ENCODE peak calls at places on chromosomes 6 and 20, in five cellular contexts. One of them, this sample, is unnamed.

GRCh38 chr20:61980647-61981583 is 84.8 kb downstream of the TAF4 start:
- DNase-seq in HepG2: peak
- DNase-seq in GM12878: no peak
- DNase-seq in K562: peak
- DNase-seq in H1: no peak
- DNase-seq in this sample: peak

GRCh38 chr6:152980656-152981055 is 2.2 kb downstream of the FBXO5 start:
- DNase-seq in GM12878: no peak
- DNase-seq in K562: no peak
- DNase-seq in H1: no peak
- DNase-seq in HepG2: no peak
- DNase-seq in this sample: no peak

GRCh38 chr20:61260905-61261304 is 8.8 kb downstream of the CDH4 start:
- DNase-seq in H1: no peak
- DNase-seq in K562: peak
- DNase-seq in HepG2: no peak
- DNase-seq in GM12878: no peak
- DNase-seq in this sample: no peak

GRCh38 chr20:53061709-53062108 is 89.6 kb downstream of the TSHZ2 start:
- DNase-seq in H1: no peak
- DNase-seq in GM12878: no peak
- DNase-seq in K562: no peak
- DNase-seq in HepG2: no peak
- DNase-seq in this sample: no peak

GRCh38 chr6:29011276-29011734 is 6.2 kb upstream of the ZNF311 start:
- DNase-seq in H1: no peak
- DNase-seq in GM12878: no peak
- DNase-seq in K562: peak
- DNase-seq in HepG2: no peak
- DNase-seq in this sample: peak

GRCh38 chr20:29301624-29302259 is 1955.7 kb upstream of the DEFB115 start:
- DNase-seq in GM12878: no peak
- DNase-seq in K562: no peak
- DNase-seq in HepG2: no peak
- DNase-seq in H1: no peak
- DNase-seq in this sample: no peak

GRCh38 chr6:134706153-134706552 is 243.7 kb downstream of the ALDH8A1 start:
- DNase-seq in H1: peak
- DNase-seq in K562: no peak
- DNase-seq in HepG2: no peak
- DNase-seq in GM12878: no peak
- DNase-seq in this sample: no peak

GRCh38 chr6:109082178-109082577 is 12.5 kb downstream of the SESN1 start:
- DNase-seq in HepG2: no peak
- DNase-seq in GM12878: no peak
- DNase-seq in K562: peak
- DNase-seq in H1: no peak
- DNase-seq in this sample: no peak

GRCh38 chr6:88013015-88013414 is 34.6 kb upstream of the SPACA1 start:
- DNase-seq in H1: no peak
- DNase-seq in HepG2: no peak
- DNase-seq in GM12878: no peak
- DNase-seq in K562: no peak
- DNase-seq in this sample: no peak

DNA sequence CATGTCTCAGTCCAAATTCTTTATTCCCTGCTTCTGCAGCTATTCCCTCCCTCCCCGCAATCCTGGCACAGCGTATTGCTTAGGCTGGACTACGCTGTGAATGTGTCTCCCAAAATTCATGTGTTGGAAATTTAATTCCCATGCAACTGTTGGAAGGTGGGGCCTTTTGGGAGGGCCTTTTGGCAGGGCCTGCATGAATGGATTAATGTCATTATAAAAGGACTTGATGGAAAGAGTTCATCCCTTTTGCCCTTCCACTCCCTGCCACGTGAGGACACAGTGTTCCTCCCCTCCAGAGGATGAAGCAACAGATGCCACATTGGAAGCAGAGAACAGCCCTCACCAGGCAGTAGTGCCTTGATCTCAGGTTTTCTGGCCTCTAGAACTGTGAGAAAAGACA is 20.4 kb upstream of the NOTCH4 start:
- DNase-seq in HepG2: no peak
- DNase-seq in H1: no peak
- DNase-seq in K562: no peak
- DNase-seq in GM12878: no peak
- DNase-seq in this sample: no peak
- TF ChIP-seq HDAC2 in HepG2: no peak
- TF ChIP-seq HDAC2 in H1: no peak
- TF ChIP-seq HDAC2 in K562: no peak
- TF ChIP-seq HDAC2 in GM12878: no peak
- TF ChIP-seq HDAC2 in this sample: no peak

GRCh38 chr20:39876974-39877615 is 811.9 kb downstream of the MAFB start:
- DNase-seq in K562: no peak
- DNase-seq in H1: no peak
- DNase-seq in HepG2: no peak
- DNase-seq in GM12878: no peak
- DNase-seq in this sample: no peak
- TF ChIP-seq HDAC2 in K562: no peak
- TF ChIP-seq HDAC2 in H1: no peak
- TF ChIP-seq HDAC2 in HepG2: no peak
- TF ChIP-seq HDAC2 in GM12878: no peak
- TF ChIP-seq HDAC2 in this sample: no peak

DNA sequence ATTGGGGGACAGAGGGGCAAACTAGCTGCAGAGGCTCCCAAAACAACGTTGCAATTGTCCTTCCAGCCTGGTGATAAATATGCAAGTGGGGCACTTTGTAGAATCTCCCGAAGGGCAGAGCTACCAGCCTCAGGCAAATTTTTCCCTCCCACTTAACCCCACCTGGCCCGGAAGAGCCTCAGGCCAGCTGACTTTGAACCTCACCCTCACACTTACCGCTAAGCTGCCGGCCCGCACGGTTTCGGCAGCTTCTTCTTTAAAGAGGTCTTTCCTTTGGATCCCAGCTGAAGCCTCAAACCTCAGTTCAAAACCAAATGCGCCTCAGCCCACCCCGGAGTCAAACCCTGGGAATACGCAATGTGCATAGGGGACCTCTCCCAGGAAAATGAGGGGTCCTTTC is 2.5 kb downstream of the OVOL2 start:
- DNase-seq in H1: no peak
- DNase-seq in GM12878: no peak
- DNase-seq in K562: no peak
- DNase-seq in HepG2: no peak
- DNase-seq in this sample: no peak
- TF ChIP-seq HDAC2 in H1: no peak
- TF ChIP-seq HDAC2 in GM12878: no peak
- TF ChIP-seq HDAC2 in K562: no peak
- TF ChIP-seq HDAC2 in HepG2: no peak
- TF ChIP-seq HDAC2 in this sample: no peak

GRCh38 chr6:89430563-89430962 is 2.4 kb upstream of the ANKRD6 start:
- DNase-seq in K562: no peak
- DNase-seq in GM12878: no peak
- DNase-seq in HepG2: no peak
- DNase-seq in H1: no peak
- DNase-seq in this sample: no peak

GRCh38 chr6:89436226-89436625 is 3.3 kb downstream of the ANKRD6 start:
- DNase-seq in HepG2: no peak
- DNase-seq in H1: no peak
- DNase-seq in K562: no peak
- DNase-seq in GM12878: no peak
- DNase-seq in this sample: no peak

GRCh38 chr6:89432875-89433636 is at the start of gene ANKRD6:
- DNase-seq in K562: peak
- DNase-seq in GM12878: peak
- DNase-seq in HepG2: peak
- DNase-seq in H1: peak
- DNase-seq in this sample: peak

GRCh38 chr6:89434954-89435353 is 2.0 kb downstream of the ANKRD6 start:
- DNase-seq in H1: no peak
- DNase-seq in GM12878: no peak
- DNase-seq in HepG2: no peak
- DNase-seq in K562: no peak
- DNase-seq in this sample: no peak

GRCh38 chr6:89433637-89434499 is 916 bp downstream of the ANKRD6 start:
- DNase-seq in HepG2: no peak
- DNase-seq in K562: peak
- DNase-seq in GM12878: peak
- DNase-seq in H1: no peak
- DNase-seq in this sample: no peak
- TF ChIP-seq HDAC2 in HepG2: no peak
- TF ChIP-seq HDAC2 in K562: no peak
- TF ChIP-seq HDAC2 in GM12878: no peak
- TF ChIP-seq HDAC2 in H1: peak
- TF ChIP-seq HDAC2 in this sample: no peak

GRCh38 chr20:25525857-25526256 is 59.5 kb downstream of the NINL start:
- DNase-seq in HepG2: peak
- DNase-seq in H1: no peak
- DNase-seq in K562: no peak
- DNase-seq in GM12878: no peak
- DNase-seq in this sample: peak
- TF ChIP-seq HDAC2 in HepG2: no peak
- TF ChIP-seq HDAC2 in H1: no peak
- TF ChIP-seq HDAC2 in K562: no peak
- TF ChIP-seq HDAC2 in GM12878: no peak
- TF ChIP-seq HDAC2 in this sample: no peak

GRCh38 chr20:59821788-59822187 is 111.6 kb downstream of the SYCP2 start:
- DNase-seq in K562: no peak
- DNase-seq in GM12878: no peak
- DNase-seq in H1: no peak
- DNase-seq in HepG2: no peak
- DNase-seq in this sample: no peak

GRCh38 chr20:59818911-59819310 is 114.5 kb downstream of the SYCP2 start:
- DNase-seq in K562: no peak
- DNase-seq in GM12878: no peak
- DNase-seq in H1: no peak
- DNase-seq in HepG2: no peak
- DNase-seq in this sample: no peak

GRCh38 chr20:59819496-59820203 is 113.8 kb downstream of the SYCP2 start:
- DNase-seq in H1: no peak
- DNase-seq in HepG2: no peak
- DNase-seq in GM12878: no peak
- DNase-seq in K562: no peak
- DNase-seq in this sample: no peak

GRCh38 chr20:59821201-59821600 is 112.2 kb downstream of the SYCP2 start:
- DNase-seq in H1: no peak
- DNase-seq in K562: no peak
- DNase-seq in HepG2: no peak
- DNase-seq in GM12878: no peak
- DNase-seq in this sample: no peak

DNA sequence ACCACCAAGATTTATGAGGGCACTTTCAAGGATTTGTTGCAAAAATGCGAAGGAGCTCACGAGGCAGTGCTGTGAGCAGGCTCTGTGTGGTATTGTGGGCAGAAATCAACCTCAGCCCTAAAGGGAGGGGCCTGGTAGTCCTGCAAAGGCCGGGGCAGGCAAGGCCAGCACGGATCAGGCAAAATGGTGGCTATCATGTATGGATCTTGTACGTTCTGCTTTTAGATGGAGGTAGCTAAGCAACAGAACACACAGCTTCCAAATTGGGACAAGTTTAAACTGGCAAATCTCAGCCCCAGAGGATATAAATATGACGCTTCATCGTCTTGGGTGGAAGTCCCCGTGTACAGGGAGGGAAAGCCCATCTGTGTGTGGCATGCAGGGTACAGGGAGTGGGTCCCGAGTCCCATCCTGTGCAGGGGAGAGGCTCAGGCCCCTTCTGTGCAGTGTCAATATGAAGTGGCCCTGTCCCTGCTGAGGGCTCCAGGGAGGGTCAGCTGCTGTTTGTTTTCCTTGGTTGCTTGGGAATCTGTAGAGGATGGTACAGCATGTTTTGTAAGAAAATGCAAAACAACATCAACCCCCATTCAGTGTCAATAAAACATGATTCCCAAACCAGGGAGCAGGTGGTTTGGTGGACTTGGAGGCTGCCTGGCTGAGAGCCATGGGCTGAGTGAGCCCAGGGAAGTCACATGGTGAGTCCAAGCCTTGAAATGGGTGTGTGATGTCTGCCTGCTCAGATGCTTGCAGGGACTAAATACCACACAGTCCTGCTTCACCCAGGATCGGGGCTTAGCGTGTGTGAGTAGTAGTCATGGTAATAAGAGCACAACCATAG is 113.0 kb downstream of the SYCP2 start:
- DNase-seq in GM12878: no peak
- DNase-seq in HepG2: no peak
- DNase-seq in K562: no peak
- DNase-seq in H1: no peak
- DNase-seq in this sample: no peak
- TF ChIP-seq HDAC2 in GM12878: no peak
- TF ChIP-seq HDAC2 in HepG2: no peak
- TF ChIP-seq HDAC2 in K562: no peak
- TF ChIP-seq HDAC2 in H1: no peak
- TF ChIP-seq HDAC2 in this sample: no peak

GRCh38 chr6:3612341-3613041 is 139.0 kb downstream of the PXDC1 start:
- DNase-seq in K562: no peak
- DNase-seq in H1: no peak
- DNase-seq in HepG2: peak
- DNase-seq in GM12878: no peak
- DNase-seq in this sample: peak
- TF ChIP-seq HDAC2 in K562: no peak
- TF ChIP-seq HDAC2 in H1: no peak
- TF ChIP-seq HDAC2 in HepG2: no peak
- TF ChIP-seq HDAC2 in GM12878: no peak
- TF ChIP-seq HDAC2 in this sample: no peak

GRCh38 chr6:170279977-170280688 is 10.7 kb downstream of the DLL1 start:
- DNase-seq in HepG2: no peak
- DNase-seq in GM12878: no peak
- DNase-seq in H1: no peak
- DNase-seq in K562: no peak
- DNase-seq in this sample: peak
- TF ChIP-seq HDAC2 in HepG2: no peak
- TF ChIP-seq HDAC2 in GM12878: no peak
- TF ChIP-seq HDAC2 in H1: no peak
- TF ChIP-seq HDAC2 in K562: no peak
- TF ChIP-seq HDAC2 in this sample: no peak

DNA sequence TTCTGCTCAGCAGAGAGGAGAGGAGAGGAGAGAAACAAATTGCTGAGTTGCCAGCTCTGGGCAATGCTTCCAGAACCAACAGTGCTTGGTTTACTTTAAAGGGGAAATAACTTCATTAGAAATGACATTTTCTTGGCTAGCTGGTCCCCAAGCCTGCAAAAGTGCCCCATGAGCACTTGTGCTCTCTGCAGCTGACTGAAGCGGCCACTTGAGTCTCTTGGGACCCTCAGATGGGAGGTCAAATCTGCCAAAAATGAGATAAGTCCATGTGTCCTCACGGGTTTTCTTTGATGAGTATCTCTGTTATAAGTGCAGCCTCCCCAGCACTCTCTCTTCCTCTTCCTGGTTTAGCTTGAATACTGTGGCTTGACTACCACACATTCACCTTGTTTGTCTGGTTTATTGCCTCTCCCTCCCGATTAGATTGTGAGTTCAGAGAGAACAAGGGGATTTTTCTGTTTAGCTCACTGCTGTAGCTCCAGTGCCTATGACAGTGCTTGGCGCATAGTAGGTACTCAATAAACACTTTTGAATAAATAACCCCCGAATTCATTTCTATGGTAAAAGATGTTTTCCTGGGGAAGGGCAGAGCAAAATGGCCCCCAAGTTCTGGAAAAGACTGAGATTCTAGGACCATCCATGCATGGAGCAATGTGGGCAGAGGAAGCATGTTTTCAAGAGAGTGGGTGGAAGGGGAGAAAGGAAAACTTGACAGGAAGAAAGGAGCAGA is 7.0 kb upstream of the RIN2 start:
- DNase-seq in K562: no peak
- DNase-seq in HepG2: no peak
- DNase-seq in GM12878: no peak
- DNase-seq in H1: no peak
- DNase-seq in this sample: no peak
- TF ChIP-seq HDAC2 in K562: no peak
- TF ChIP-seq HDAC2 in HepG2: no peak
- TF ChIP-seq HDAC2 in GM12878: no peak
- TF ChIP-seq HDAC2 in H1: no peak
- TF ChIP-seq HDAC2 in this sample: no peak